ENCODE peak calls at places on chromosomes 3 and 15, in seven cellular contexts. One of them, this sample, is unnamed.

GRCh38 chr3:38554127-38554827 is 58.1 kb downstream of the EXOG start:
- DNase-seq in cardiac muscle cell: no peak
- DNase-seq in brain microvascular endothelial cell: no peak
- DNase-seq in T-cell: no peak
- DNase-seq in H1: no peak
- DNase-seq in Right ventricle myocardium inferior: no peak
- DNase-seq in activated CD8-positive, alpha-beta memory T cell treated with anti-CD3 and anti-CD28 coated beads for 48 hours: no peak
- DNase-seq in this sample: no peak

GRCh38 chr15:40217166-40217785 is 21.6 kb upstream of the PAK6 start:
- DNase-seq in Right ventricle myocardium inferior: no peak
- DNase-seq in H1: no peak
- DNase-seq in T-cell: no peak
- DNase-seq in brain microvascular endothelial cell: peak; percentile 64
- DNase-seq in activated CD8-positive, alpha-beta memory T cell treated with anti-CD3 and anti-CD28 coated beads for 48 hours: no peak
- DNase-seq in cardiac muscle cell: peak; percentile 76
- DNase-seq in this sample: no peak

GRCh38 chr3:107143206-107143605 is 234.0 kb upstream of the CCDC54 start:
- DNase-seq in T-cell: no peak
- DNase-seq in Right ventricle myocardium inferior: no peak
- DNase-seq in brain microvascular endothelial cell: no peak
- DNase-seq in cardiac muscle cell: no peak
- DNase-seq in activated CD8-positive, alpha-beta memory T cell treated with anti-CD3 and anti-CD28 coated beads for 48 hours: no peak
- DNase-seq in H1: no peak
- DNase-seq in this sample: no peak

GRCh38 chr15:64667736-64668161 is 107.6 kb downstream of the RBPMS2 start:
- DNase-seq in Right ventricle myocardium inferior: no peak
- DNase-seq in T-cell: no peak
- DNase-seq in brain microvascular endothelial cell: peak; percentile 45
- DNase-seq in H1: no peak
- DNase-seq in cardiac muscle cell: peak; percentile 22
- DNase-seq in activated CD8-positive, alpha-beta memory T cell treated with anti-CD3 and anti-CD28 coated beads for 48 hours: no peak
- DNase-seq in this sample: no peak

GRCh38 chr3:27423463-27423862 is 54.3 kb upstream of the NEK10 start:
- DNase-seq in Right ventricle myocardium inferior: no peak
- DNase-seq in activated CD8-positive, alpha-beta memory T cell treated with anti-CD3 and anti-CD28 coated beads for 48 hours: no peak
- DNase-seq in cardiac muscle cell: peak; percentile 37
- DNase-seq in T-cell: no peak
- DNase-seq in H1: no peak
- DNase-seq in brain microvascular endothelial cell: peak; percentile 59
- DNase-seq in this sample: no peak

GRCh38 chr3:131397889-131398288 is 16.3 kb downstream of the NUDT16 start:
- DNase-seq in brain microvascular endothelial cell: no peak
- DNase-seq in T-cell: no peak
- DNase-seq in cardiac muscle cell: no peak
- DNase-seq in H1: no peak
- DNase-seq in Right ventricle myocardium inferior: no peak
- DNase-seq in activated CD8-positive, alpha-beta memory T cell treated with anti-CD3 and anti-CD28 coated beads for 48 hours: no peak
- DNase-seq in this sample: no peak

GRCh38 chr3:53261712-53262111 is 5.9 kb upstream of the TKT start:
- DNase-seq in T-cell: no peak
- DNase-seq in Right ventricle myocardium inferior: no peak
- DNase-seq in brain microvascular endothelial cell: no peak
- DNase-seq in cardiac muscle cell: no peak
- DNase-seq in H1: no peak
- DNase-seq in activated CD8-positive, alpha-beta memory T cell treated with anti-CD3 and anti-CD28 coated beads for 48 hours: no peak
- DNase-seq in this sample: no peak

GRCh38 chr3:86988235-86988634 is 2.7 kb downstream of the VGLL3 start:
- DNase-seq in H1: no peak
- DNase-seq in brain microvascular endothelial cell: peak; percentile 88
- DNase-seq in Right ventricle myocardium inferior: no peak
- DNase-seq in cardiac muscle cell: peak; percentile 91
- DNase-seq in T-cell: no peak
- DNase-seq in activated CD8-positive, alpha-beta memory T cell treated with anti-CD3 and anti-CD28 coated beads for 48 hours: no peak
- DNase-seq in this sample: no peak

GRCh38 chr15:36079021-36079420 is 500.4 kb upstream of the CDIN1 start:
- DNase-seq in T-cell: no peak
- DNase-seq in brain microvascular endothelial cell: no peak
- DNase-seq in Right ventricle myocardium inferior: no peak
- DNase-seq in activated CD8-positive, alpha-beta memory T cell treated with anti-CD3 and anti-CD28 coated beads for 48 hours: no peak
- DNase-seq in cardiac muscle cell: no peak
- DNase-seq in H1: no peak
- DNase-seq in this sample: no peak

This sample was measured in stimulated activated effector memory CD8-positive, alpha-beta T cell treated with anti-CD3 and anti-CD28 coated beads, Interleukin-12 subunit alpha, Interleukin-12 subunit beta, amount 100 ng/mL, for 72 hours.